ENCODE peak calls at places on chromosome 1, in eight cellular contexts. L, G, O, F, Z, E, Q and B are unnamed samples.

GRCh38 chr1:227428803-227429202 is 110.5 kb upstream of the CDC42BPA start:
- DNase-seq in L (no peak), G (no peak), O (peak; percentile 70), F (no peak), Z (no peak), E (no peak), Q (no peak), B (no peak)

GRCh38 chr1:201028473-201028889 is 5.0 kb upstream of the KIF21B start:
- DNase-seq in L (no peak), G (no peak), O (peak; percentile 17), F (no peak), Z (no peak), E (no peak), Q (no peak), B (no peak)

GRCh38 chr1:171117085-171117484 is 26.4 kb downstream of the FMO3 start:
- DNase-seq in L (no peak), G (no peak), O (no peak), F (no peak), Z (no peak), E (no peak), Q (no peak), B (no peak)

GRCh38 chr1:165753934-165754333 is 14.7 kb downstream of the TMCO1 start:
- DNase-seq in L (no peak), G (no peak), O (no peak), F (no peak), Z (no peak), E (no peak), Q (no peak), B (no peak)

GRCh38 chr1:76125441-76126215 is 51.1 kb downstream of the ST6GALNAC3 start:
- DNase-seq in L (no peak), G (no peak), O (no peak), F (no peak), Z (no peak), E (no peak), Q (no peak), B (no peak)

GRCh38 chr1:54833146-54833545 is 32.0 kb upstream of the TTC22 start:
- DNase-seq in L (no peak), G (no peak), O (no peak), F (no peak), Z (no peak), E (no peak), Q (no peak), B (no peak)

GRCh38 chr1:214496126-214496525 is 55.3 kb downstream of the PTPN14 start:
- DNase-seq in L (no peak), G (no peak), O (no peak), F (no peak), Z (no peak), E (no peak), Q (no peak), B (no peak)

GRCh38 chr1:210750468-210750867 is 383.5 kb downstream of the KCNH1 start:
- DNase-seq in L (no peak), G (no peak), O (no peak), F (no peak), Z (no peak), E (no peak), Q (no peak), B (no peak)

GRCh38 chr1:172658871-172659453 is at the start of gene FASLG:
- DNase-seq in L (no peak), G (no peak), O (no peak), F (no peak), Z (no peak), E (peak; percentile 85), Q (peak; percentile 52), B (peak; percentile 88)

GRCh38 chr1:167763525-167764220 is 41.9 kb downstream of the MPZL1 start:
- DNase-seq in L (no peak), G (no peak), O (no peak), F (no peak), Z (no peak), E (no peak), Q (no peak), B (no peak)

GRCh38 chr1:211036701-211037494 is 97.0 kb downstream of the KCNH1 start:
- DNase-seq in L (peak; percentile 91), G (peak; percentile 56), O (peak; percentile 58), F (no peak), Z (no peak), E (no peak), Q (no peak), B (no peak)

GRCh38 chr1:180542113-180542512 is 16.7 kb upstream of the OVAAL start:
- DNase-seq in L (no peak), G (no peak), O (no peak), F (no peak), Z (no peak), E (no peak), Q (no peak), B (no peak)

GRCh38 chr1:15525043-15525958 is 1.3 kb upstream of the CASP9 start:
- DNase-seq in L (no peak), G (no peak), O (no peak), F (peak; percentile 51), Z (no peak), E (peak; percentile 99), Q (no peak), B (peak; percentile 100)

GRCh38 chr1:79859212-79859948 is 852.9 kb upstream of the ADGRL4 start:
- DNase-seq in L (peak; percentile 16), G (peak; percentile 83), O (peak; percentile 70), F (no peak), Z (no peak), E (no peak), Q (no peak), B (no peak)

GRCh38 chr1:192485692-192486436 is 89.7 kb upstream of the RGS1 start:
- DNase-seq in L (peak; percentile 78), G (peak; percentile 95), O (peak; percentile 100), F (no peak), Z (no peak), E (no peak), Q (no peak), B (no peak)

GRCh38 chr1:203362561-203363055 is 11.7 kb upstream of the FMOD start:
- DNase-seq in L (no peak), G (no peak), O (no peak), F (no peak), Z (no peak), E (no peak), Q (no peak), B (no peak)

GRCh38 chr1:177913762-177914540 is 55.9 kb downstream of the SEC16B start:
- DNase-seq in L (no peak), G (peak; percentile 30), O (peak; percentile 65), F (no peak), Z (peak; percentile 52), E (no peak), Q (no peak), B (no peak)

GRCh38 chr1:200129480-200129879 is 102.0 kb downstream of the NR5A2 start:
- DNase-seq in L (no peak), G (no peak), O (no peak), F (no peak), Z (peak; percentile 33), E (peak; percentile 79), Q (no peak), B (peak; percentile 64)

GRCh38 chr1:24216254-24216653 is 29.2 kb upstream of the IFNLR1 start:
- DNase-seq in L (no peak), G (no peak), O (no peak), F (no peak), Z (no peak), E (no peak), Q (no peak), B (no peak)

GRCh38 chr1:104921552-104921951 is 1171.9 kb downstream of the AMY1C start:
- DNase-seq in L (no peak), G (no peak), O (no peak), F (no peak), Z (no peak), E (no peak), Q (no peak), B (no peak)

GRCh38 chr1:6184083-6184783 is 4.1 kb upstream of the CHD5 start:
- DNase-seq in L (no peak), G (no peak), O (no peak), F (no peak), Z (no peak), E (no peak), Q (no peak), B (no peak)

GRCh38 chr1:25527226-25527846 is 16.1 kb upstream of the LDLRAP1 start:
- DNase-seq in L (no peak), G (no peak), O (no peak), F (no peak), Z (no peak), E (peak; percentile 12), Q (no peak), B (no peak)

GRCh38 chr1:173038875-173039554 is 11.7 kb downstream of the TNFSF18 start:
- DNase-seq in L (no peak), G (no peak), O (no peak), F (no peak), Z (no peak), E (no peak), Q (no peak), B (no peak)

GRCh38 chr1:43934279-43934985 is 831 bp downstream of the ARTN start:
- DNase-seq in L (peak; percentile 20), G (peak; percentile 27), O (peak; percentile 66), F (no peak), Z (peak; percentile 93), E (peak; percentile 67), Q (no peak), B (peak; percentile 44)

GRCh38 chr1:19452221-19452663 is 33.1 kb downstream of the CAPZB start:
- DNase-seq in L (no peak), G (peak; percentile 80), O (peak; percentile 94), F (no peak), Z (no peak), E (no peak), Q (no peak), B (no peak)

GRCh38 chr1:8051650-8052049 is 25.5 kb upstream of the ERRFI1 start:
- DNase-seq in L (no peak), G (no peak), O (no peak), F (no peak), Z (no peak), E (no peak), Q (no peak), B (no peak)

GRCh38 chr1:211648336-211648735 is 27.1 kb downstream of the NEK2 start:
- DNase-seq in L (no peak), G (no peak), O (no peak), F (no peak), Z (no peak), E (no peak), Q (no peak), B (no peak)

GRCh38 chr1:243345205-243345604 is 89.4 kb downstream of the SDCCAG8 start:
- DNase-seq in L (no peak), G (peak; percentile 16), O (peak; percentile 28), F (no peak), Z (no peak), E (no peak), Q (no peak), B (no peak)

GRCh38 chr1:56578963-56579875 is at the start of gene PLPP3:
- DNase-seq in L (peak; percentile 96), G (peak; percentile 99), O (peak; percentile 98), F (no peak), Z (peak; percentile 87), E (no peak), Q (no peak), B (no peak)

GRCh38 chr1:229841230-229841629 is 215.2 kb downstream of the URB2 start:
- DNase-seq in L (no peak), G (no peak), O (no peak), F (no peak), Z (no peak), E (no peak), Q (no peak), B (no peak)

GRCh38 chr1:167258858-167259257 is 38.2 kb downstream of the POU2F1 start:
- DNase-seq in L (no peak), G (no peak), O (no peak), F (no peak), Z (no peak), E (no peak), Q (no peak), B (no peak)

GRCh38 chr1:186301448-186301847 is 73.6 kb downstream of the TPR start:
- DNase-seq in L (no peak), G (no peak), O (no peak), F (no peak), Z (no peak), E (no peak), Q (no peak), B (no peak)

GRCh38 chr1:7014640-7014930 is 229.3 kb downstream of the CAMTA1 start:
- DNase-seq in L (no peak), G (no peak), O (no peak), F (no peak), Z (no peak), E (no peak), Q (no peak), B (no peak)

GRCh38 chr1:6353605-6353947 is 40.0 kb downstream of the ACOT7 start:
- DNase-seq in L (no peak), G (no peak), O (no peak), F (no peak), Z (no peak), E (no peak), Q (no peak), B (no peak)